ENCODE peak calls at places on chromosomes 2 and 18, in five cellular contexts. T is RCC 7860; F is skeletal muscle cell; E is WTC11; U is activated T-helper 9 cell treated with anti-CD3 and anti-CD28 coated beads, Interleukin-2, amount 50 U/mL, for 16 hours. W is an unnamed sample.

GRCh38 chr2:133936601-133937000 is 317.3 kb upstream of the MGAT5 start:
- DNase-seq in U (no peak), E (no peak), T (no peak), F (no peak), W (no peak)

GRCh38 chr2:31563273-31563839 is 17.4 kb downstream of the SRD5A2 start:
- DNase-seq in F (peak; percentile 6), E (no peak), U (no peak), T (no peak), W (no peak)

GRCh38 chr2:231490801-231491200 is 26.5 kb upstream of the NCL start:
- DNase-seq in T (no peak), F (no peak), U (no peak), E (no peak), W (no peak)

GRCh38 chr2:109455731-109456691 is 157.8 kb downstream of the SEPTIN10 start:
- DNase-seq in E (no peak), T (no peak), F (no peak), U (no peak), W (no peak)

GRCh38 chr18:9017170-9017899 is 85.2 kb upstream of the NDUFV2 start:
- DNase-seq in F (peak; percentile 85), E (peak; percentile 61), U (peak; percentile 60), T (peak; percentile 81), W (peak; percentile 45)

GRCh38 chr2:85470850-85471800 is 52.6 kb downstream of the SH2D6 start:
- DNase-seq in T (peak; percentile 15), F (no peak), U (no peak), E (no peak), W (no peak)

GRCh38 chr2:23691576-23691975 is 235.3 kb downstream of the ATAD2B start:
- DNase-seq in E (no peak), F (no peak), U (no peak), T (no peak), W (no peak)

GRCh38 chr2:237449193-237449797 is 35.3 kb upstream of the COL6A3 start:
- DNase-seq in F (no peak), E (no peak), U (no peak), T (no peak), W (no peak)

GRCh38 chr2:135742307-135742838 is 718 bp downstream of the UBXN4 start:
- DNase-seq in T (peak; percentile 28), U (no peak), E (peak; percentile 48), F (no peak), W (peak; percentile 70)

GRCh38 chr2:96540136-96540535 is 3.6 kb downstream of the ARID5A start:
- DNase-seq in E (no peak), T (no peak), U (no peak), F (no peak), W (no peak)

GRCh38 chr2:18885457-18885856 is 296.1 kb upstream of the NT5C1B start:
- DNase-seq in E (no peak), T (no peak), U (no peak), F (no peak), W (no peak)

GRCh38 chr2:69945900-69946299 is 15.5 kb downstream of the ASPRV1 start:
- DNase-seq in U (no peak), T (no peak), E (no peak), F (no peak), W (no peak)

GRCh38 chr2:232951891-232952290 is 61.2 kb downstream of the NGEF start:
- DNase-seq in E (no peak), F (no peak), U (no peak), T (no peak), W (peak; percentile 26)

GRCh38 chr2:224837558-224837957 is 121.4 kb upstream of the CCDC195 start:
- DNase-seq in F (peak; percentile 79), U (no peak), T (peak; percentile 81), E (no peak), W (no peak)

GRCh38 chr2:172226244-172227061 is 123.8 kb upstream of the DLX2 start:
- DNase-seq in E (no peak), U (no peak), F (no peak), T (no peak), W (no peak)

GRCh38 chr2:17940105-17940630 is 61.7 kb downstream of the KCNS3 start:
- DNase-seq in E (no peak), T (no peak), F (no peak), U (no peak), W (no peak)

GRCh38 chr18:48975817-48976649 is 25.3 kb upstream of the SMAD7 start:
- DNase-seq in U (peak; percentile 52), E (peak; percentile 40), F (no peak), T (peak; percentile 41), W (peak; percentile 72)

GRCh38 chr2:207276858-207277257 is 111.1 kb upstream of the KLF7 start:
- DNase-seq in U (no peak), E (no peak), T (no peak), F (no peak), W (no peak)

GRCh38 chr2:163347982-163348842 is 387.6 kb downstream of the FIGN start:
- DNase-seq in U (no peak), T (peak; percentile 97), F (peak; percentile 61), E (peak; percentile 84), W (peak; percentile 76)

GRCh38 chr2:201622306-201622705 is 21.0 kb downstream of the TMEM237 start:
- DNase-seq in E (no peak), U (no peak), T (no peak), F (no peak), W (no peak)

GRCh38 chr2:110871637-110872036 is 139.3 kb downstream of the ACOXL start:
- DNase-seq in U (no peak), F (no peak), E (no peak), T (no peak), W (no peak)

GRCh38 chr2:130357864-130358263 is 2.0 kb downstream of the PTPN18 start:
- DNase-seq in E (no peak), T (no peak), U (no peak), F (no peak), W (no peak)

GRCh38 chr18:59143441-59143840 is 3.8 kb downstream of the SEC11C start:
- DNase-seq in U (no peak), E (no peak), F (no peak), T (no peak), W (no peak)

GRCh38 chr2:3324036-3324386 is 53.6 kb downstream of the EIPR1 start:
- DNase-seq in T (no peak), F (no peak), U (no peak), E (no peak), W (no peak)

GRCh38 chr2:54760310-54760709 is 36.8 kb downstream of the EML6 start:
- DNase-seq in F (no peak), U (no peak), E (no peak), T (no peak), W (no peak)

GRCh38 chr18:24588440-24588839 is 128.0 kb downstream of the HRH4 start:
- DNase-seq in F (no peak), U (no peak), E (no peak), T (no peak), W (no peak)

GRCh38 chr2:149832256-149832655 is 244.7 kb upstream of the MMADHC start:
- DNase-seq in U (no peak), E (no peak), T (no peak), F (no peak), W (no peak)

GRCh38 chr2:94999431-94999883 is 26.1 kb upstream of the MAL start:
- DNase-seq in F (no peak), U (no peak), T (no peak), E (no peak), W (no peak)

GRCh38 chr18:42719221-42719620 is 396.3 kb downstream of the RIT2 start:
- DNase-seq in U (no peak), E (no peak), T (no peak), F (no peak), W (no peak)

GRCh38 chr2:47223980-47224379 is 68.9 kb upstream of the STPG4 start:
- DNase-seq in F (no peak), T (peak; percentile 27), U (no peak), E (no peak), W (no peak)

GRCh38 chr2:241959751-241960269 is 90.3 kb downstream of the RTP5 start:
- DNase-seq in T (no peak), F (no peak), U (no peak), E (no peak), W (no peak)

GRCh38 chr2:120771556-120772208 is 36.0 kb downstream of the GLI2 start:
- DNase-seq in E (no peak), U (no peak), T (peak; percentile 74), F (peak; percentile 89), W (no peak)

GRCh38 chr2:170891893-170892292 is 37.2 kb upstream of the GORASP2 start:
- DNase-seq in T (no peak), U (no peak), E (no peak), F (no peak), W (no peak)

GRCh38 chr2:25250331-25251031 is 82.1 kb upstream of the POMC start:
- DNase-seq in T (no peak), F (peak; percentile 59), U (no peak), E (peak; percentile 34), W (peak; percentile 51)

GRCh38 chr18:67092141-67092540 is 424.4 kb downstream of the DSEL start:
- DNase-seq in E (no peak), F (no peak), U (no peak), T (no peak), W (no peak)

GRCh38 chr2:130878933-130879332 is 42.2 kb downstream of the ARHGEF4 start:
- DNase-seq in F (no peak), E (no peak), U (no peak), T (no peak), W (no peak)

W was measured in nephron progenitor cell.